ENCODE peak calls at places on chromosomes 13 and 19, in six cellular contexts. One of them, this sample, is unnamed.

GRCh38 chr13:110210604-110210985 is 96.4 kb downstream of the COL4A1 start:
- DNase-seq in NCI-H1436: no peak
- DNase-seq in uterus: no peak
- DNase-seq in stimulated activated CD4-positive, alpha-beta T cell treated with anti-CD3 and anti-CD28 coated beads, Interleukin-15, amount 100 ng/mL, for 1 hour: no peak
- DNase-seq in CD8-positive, alpha-beta T cell: no peak
- DNase-seq in Panc1: no peak
- DNase-seq in this sample: no peak

GRCh38 chr19:5333581-5334365 is 6.8 kb downstream of the PTPRS start:
- DNase-seq in stimulated activated CD4-positive, alpha-beta T cell treated with anti-CD3 and anti-CD28 coated beads, Interleukin-15, amount 100 ng/mL, for 1 hour: no peak
- DNase-seq in uterus: no peak
- DNase-seq in NCI-H1436: no peak
- DNase-seq in Panc1: no peak
- DNase-seq in CD8-positive, alpha-beta T cell: no peak
- DNase-seq in this sample: no peak

GRCh38 chr13:94595006-94595942 is 678 bp downstream of the TGDS start:
- DNase-seq in NCI-H1436: no peak
- DNase-seq in uterus: no peak
- DNase-seq in stimulated activated CD4-positive, alpha-beta T cell treated with anti-CD3 and anti-CD28 coated beads, Interleukin-15, amount 100 ng/mL, for 1 hour: no peak
- DNase-seq in Panc1: no peak
- DNase-seq in CD8-positive, alpha-beta T cell: peak
- DNase-seq in this sample: no peak

GRCh38 chr13:32446778-32447465 is 19.0 kb upstream of the N4BP2L1 start:
- DNase-seq in NCI-H1436: no peak
- DNase-seq in stimulated activated CD4-positive, alpha-beta T cell treated with anti-CD3 and anti-CD28 coated beads, Interleukin-15, amount 100 ng/mL, for 1 hour: no peak
- DNase-seq in uterus: no peak
- DNase-seq in CD8-positive, alpha-beta T cell: no peak
- DNase-seq in Panc1: no peak
- DNase-seq in this sample: no peak

GRCh38 chr13:73365240-73365639 is 306.4 kb downstream of the KLF5 start:
- DNase-seq in stimulated activated CD4-positive, alpha-beta T cell treated with anti-CD3 and anti-CD28 coated beads, Interleukin-15, amount 100 ng/mL, for 1 hour: no peak
- DNase-seq in NCI-H1436: peak
- DNase-seq in uterus: no peak
- DNase-seq in CD8-positive, alpha-beta T cell: no peak
- DNase-seq in Panc1: no peak
- DNase-seq in this sample: no peak

GRCh38 chr19:46176116-46176860 is 28.2 kb downstream of the IGFL2 start:
- DNase-seq in stimulated activated CD4-positive, alpha-beta T cell treated with anti-CD3 and anti-CD28 coated beads, Interleukin-15, amount 100 ng/mL, for 1 hour: no peak
- DNase-seq in uterus: no peak
- DNase-seq in NCI-H1436: no peak
- DNase-seq in CD8-positive, alpha-beta T cell: no peak
- DNase-seq in Panc1: no peak
- DNase-seq in this sample: no peak

GRCh38 chr13:81442904-81443303 is 1102.0 kb upstream of the SPRY2 start:
- DNase-seq in stimulated activated CD4-positive, alpha-beta T cell treated with anti-CD3 and anti-CD28 coated beads, Interleukin-15, amount 100 ng/mL, for 1 hour: no peak
- DNase-seq in uterus: no peak
- DNase-seq in NCI-H1436: no peak
- DNase-seq in Panc1: no peak
- DNase-seq in CD8-positive, alpha-beta T cell: no peak
- DNase-seq in this sample: no peak

GRCh38 chr13:79674765-79675515 is 194.0 kb downstream of the NDFIP2 start:
- DNase-seq in NCI-H1436: no peak
- DNase-seq in uterus: no peak
- DNase-seq in Panc1: no peak
- DNase-seq in stimulated activated CD4-positive, alpha-beta T cell treated with anti-CD3 and anti-CD28 coated beads, Interleukin-15, amount 100 ng/mL, for 1 hour: no peak
- DNase-seq in CD8-positive, alpha-beta T cell: no peak
- DNase-seq in this sample: no peak

GRCh38 chr19:1833540-1833939 is 14.7 kb downstream of the REXO1 start:
- DNase-seq in uterus: no peak
- DNase-seq in CD8-positive, alpha-beta T cell: no peak
- DNase-seq in Panc1: no peak
- DNase-seq in NCI-H1436: no peak
- DNase-seq in stimulated activated CD4-positive, alpha-beta T cell treated with anti-CD3 and anti-CD28 coated beads, Interleukin-15, amount 100 ng/mL, for 1 hour: no peak
- DNase-seq in this sample: no peak

GRCh38 chr19:15307169-15307568 is 25.2 kb downstream of the BRD4 start:
- DNase-seq in CD8-positive, alpha-beta T cell: no peak
- DNase-seq in uterus: no peak
- DNase-seq in NCI-H1436: no peak
- DNase-seq in stimulated activated CD4-positive, alpha-beta T cell treated with anti-CD3 and anti-CD28 coated beads, Interleukin-15, amount 100 ng/mL, for 1 hour: no peak
- DNase-seq in Panc1: no peak
- DNase-seq in this sample: no peak

GRCh38 chr19:5683177-5683886 is 2.5 kb downstream of the HSD11B1L start:
- DNase-seq in stimulated activated CD4-positive, alpha-beta T cell treated with anti-CD3 and anti-CD28 coated beads, Interleukin-15, amount 100 ng/mL, for 1 hour: no peak
- DNase-seq in NCI-H1436: no peak
- DNase-seq in uterus: no peak
- DNase-seq in Panc1: no peak
- DNase-seq in CD8-positive, alpha-beta T cell: no peak
- DNase-seq in this sample: no peak

GRCh38 chr13:27125357-27126282 is 46.0 kb downstream of the USP12 start:
- DNase-seq in NCI-H1436: no peak
- DNase-seq in Panc1: no peak
- DNase-seq in CD8-positive, alpha-beta T cell: no peak
- DNase-seq in stimulated activated CD4-positive, alpha-beta T cell treated with anti-CD3 and anti-CD28 coated beads, Interleukin-15, amount 100 ng/mL, for 1 hour: no peak
- DNase-seq in uterus: no peak
- DNase-seq in this sample: no peak

GRCh38 chr19:41276231-41276630 is 12.1 kb downstream of the HNRNPUL1 start:
- DNase-seq in stimulated activated CD4-positive, alpha-beta T cell treated with anti-CD3 and anti-CD28 coated beads, Interleukin-15, amount 100 ng/mL, for 1 hour: no peak
- DNase-seq in Panc1: no peak
- DNase-seq in CD8-positive, alpha-beta T cell: no peak
- DNase-seq in uterus: no peak
- DNase-seq in NCI-H1436: no peak
- DNase-seq in this sample: no peak

GRCh38 chr19:1483067-1483978 is 4.3 kb upstream of the C19orf25 start:
- DNase-seq in uterus: no peak
- DNase-seq in CD8-positive, alpha-beta T cell: no peak
- DNase-seq in Panc1: no peak
- DNase-seq in NCI-H1436: no peak
- DNase-seq in stimulated activated CD4-positive, alpha-beta T cell treated with anti-CD3 and anti-CD28 coated beads, Interleukin-15, amount 100 ng/mL, for 1 hour: no peak
- DNase-seq in this sample: no peak

GRCh38 chr13:30564489-30564888 is 53.2 kb upstream of the USPL1 start:
- DNase-seq in uterus: no peak
- DNase-seq in Panc1: no peak
- DNase-seq in stimulated activated CD4-positive, alpha-beta T cell treated with anti-CD3 and anti-CD28 coated beads, Interleukin-15, amount 100 ng/mL, for 1 hour: no peak
- DNase-seq in CD8-positive, alpha-beta T cell: no peak
- DNase-seq in NCI-H1436: no peak
- DNase-seq in this sample: no peak

GRCh38 chr13:43303040-43303729 is 279.8 kb downstream of the DNAJC15 start:
- DNase-seq in CD8-positive, alpha-beta T cell: no peak
- DNase-seq in Panc1: no peak
- DNase-seq in NCI-H1436: no peak
- DNase-seq in stimulated activated CD4-positive, alpha-beta T cell treated with anti-CD3 and anti-CD28 coated beads, Interleukin-15, amount 100 ng/mL, for 1 hour: no peak
- DNase-seq in uterus: peak
- DNase-seq in this sample: peak

GRCh38 chr19:42023121-42023942 is 29.3 kb upstream of the ATP1A3 start:
- DNase-seq in Panc1: no peak
- DNase-seq in stimulated activated CD4-positive, alpha-beta T cell treated with anti-CD3 and anti-CD28 coated beads, Interleukin-15, amount 100 ng/mL, for 1 hour: no peak
- DNase-seq in uterus: no peak
- DNase-seq in NCI-H1436: no peak
- DNase-seq in CD8-positive, alpha-beta T cell: no peak
- DNase-seq in this sample: no peak

GRCh38 chr19:34148672-34149185 is 23.6 kb upstream of the LSM14A start:
- DNase-seq in CD8-positive, alpha-beta T cell: no peak
- DNase-seq in NCI-H1436: no peak
- DNase-seq in uterus: no peak
- DNase-seq in Panc1: no peak
- DNase-seq in stimulated activated CD4-positive, alpha-beta T cell treated with anti-CD3 and anti-CD28 coated beads, Interleukin-15, amount 100 ng/mL, for 1 hour: no peak
- DNase-seq in this sample: no peak

GRCh38 chr19:47699360-47699917 is 13.8 kb upstream of the EHD2 start:
- DNase-seq in NCI-H1436: peak
- DNase-seq in CD8-positive, alpha-beta T cell: peak
- DNase-seq in Panc1: no peak
- DNase-seq in uterus: no peak
- DNase-seq in stimulated activated CD4-positive, alpha-beta T cell treated with anti-CD3 and anti-CD28 coated beads, Interleukin-15, amount 100 ng/mL, for 1 hour: peak
- DNase-seq in this sample: peak

GRCh38 chr13:63279136-63279535 is 1863.5 kb upstream of the PCDH20 start:
- DNase-seq in stimulated activated CD4-positive, alpha-beta T cell treated with anti-CD3 and anti-CD28 coated beads, Interleukin-15, amount 100 ng/mL, for 1 hour: no peak
- DNase-seq in uterus: no peak
- DNase-seq in Panc1: no peak
- DNase-seq in CD8-positive, alpha-beta T cell: no peak
- DNase-seq in NCI-H1436: no peak
- DNase-seq in this sample: no peak

GRCh38 chr13:24052547-24052981 is 108.0 kb upstream of the SPATA13 start:
- DNase-seq in CD8-positive, alpha-beta T cell: no peak
- DNase-seq in uterus: peak
- DNase-seq in Panc1: no peak
- DNase-seq in stimulated activated CD4-positive, alpha-beta T cell treated with anti-CD3 and anti-CD28 coated beads, Interleukin-15, amount 100 ng/mL, for 1 hour: no peak
- DNase-seq in NCI-H1436: no peak
- DNase-seq in this sample: no peak

GRCh38 chr19:12995596-12996541 is 594 bp downstream of the NFIX start:
- DNase-seq in stimulated activated CD4-positive, alpha-beta T cell treated with anti-CD3 and anti-CD28 coated beads, Interleukin-15, amount 100 ng/mL, for 1 hour: no peak
- DNase-seq in Panc1: no peak
- DNase-seq in NCI-H1436: no peak
- DNase-seq in CD8-positive, alpha-beta T cell: no peak
- DNase-seq in uterus: peak
- DNase-seq in this sample: no peak

GRCh38 chr19:7908742-7909461 is 5.2 kb downstream of the MAP2K7 start:
- DNase-seq in CD8-positive, alpha-beta T cell: no peak
- DNase-seq in Panc1: no peak
- DNase-seq in NCI-H1436: no peak
- DNase-seq in uterus: peak
- DNase-seq in stimulated activated CD4-positive, alpha-beta T cell treated with anti-CD3 and anti-CD28 coated beads, Interleukin-15, amount 100 ng/mL, for 1 hour: no peak
- DNase-seq in this sample: no peak

GRCh38 chr19:15583346-15583745 is 31.7 kb upstream of the CYP4F8 start:
- DNase-seq in Panc1: no peak
- DNase-seq in NCI-H1436: no peak
- DNase-seq in CD8-positive, alpha-beta T cell: peak
- DNase-seq in stimulated activated CD4-positive, alpha-beta T cell treated with anti-CD3 and anti-CD28 coated beads, Interleukin-15, amount 100 ng/mL, for 1 hour: no peak
- DNase-seq in uterus: no peak
- DNase-seq in this sample: no peak

GRCh38 chr19:7395793-7396192 is 47.1 kb downstream of the ARHGEF18 start:
- DNase-seq in Panc1: no peak
- DNase-seq in stimulated activated CD4-positive, alpha-beta T cell treated with anti-CD3 and anti-CD28 coated beads, Interleukin-15, amount 100 ng/mL, for 1 hour: no peak
- DNase-seq in NCI-H1436: no peak
- DNase-seq in CD8-positive, alpha-beta T cell: no peak
- DNase-seq in uterus: no peak
- DNase-seq in this sample: no peak

GRCh38 chr13:24194447-24194846 is 33.9 kb downstream of the SPATA13 start:
- DNase-seq in CD8-positive, alpha-beta T cell: no peak
- DNase-seq in uterus: no peak
- DNase-seq in stimulated activated CD4-positive, alpha-beta T cell treated with anti-CD3 and anti-CD28 coated beads, Interleukin-15, amount 100 ng/mL, for 1 hour: no peak
- DNase-seq in Panc1: no peak
- DNase-seq in NCI-H1436: no peak
- DNase-seq in this sample: no peak

GRCh38 chr13:30932481-30933333 is at the start of gene TEX26:
- DNase-seq in CD8-positive, alpha-beta T cell: no peak
- DNase-seq in NCI-H1436: no peak
- DNase-seq in stimulated activated CD4-positive, alpha-beta T cell treated with anti-CD3 and anti-CD28 coated beads, Interleukin-15, amount 100 ng/mL, for 1 hour: no peak
- DNase-seq in Panc1: no peak
- DNase-seq in uterus: no peak
- DNase-seq in this sample: no peak

GRCh38 chr13:95485045-95485517 is 67.4 kb upstream of the CLDN10 start:
- DNase-seq in Panc1: no peak
- DNase-seq in stimulated activated CD4-positive, alpha-beta T cell treated with anti-CD3 and anti-CD28 coated beads, Interleukin-15, amount 100 ng/mL, for 1 hour: no peak
- DNase-seq in uterus: no peak
- DNase-seq in CD8-positive, alpha-beta T cell: no peak
- DNase-seq in NCI-H1436: no peak
- DNase-seq in this sample: no peak

GRCh38 chr13:88014527-88014926 is 343.4 kb downstream of the SLITRK5 start:
- DNase-seq in Panc1: no peak
- DNase-seq in stimulated activated CD4-positive, alpha-beta T cell treated with anti-CD3 and anti-CD28 coated beads, Interleukin-15, amount 100 ng/mL, for 1 hour: no peak
- DNase-seq in CD8-positive, alpha-beta T cell: no peak
- DNase-seq in NCI-H1436: no peak
- DNase-seq in uterus: no peak
- DNase-seq in this sample: no peak

GRCh38 chr19:39319892-39320168 is 833 bp downstream of the LRFN1 start:
- DNase-seq in NCI-H1436: no peak
- DNase-seq in Panc1: no peak
- DNase-seq in stimulated activated CD4-positive, alpha-beta T cell treated with anti-CD3 and anti-CD28 coated beads, Interleukin-15, amount 100 ng/mL, for 1 hour: no peak
- DNase-seq in CD8-positive, alpha-beta T cell: no peak
- DNase-seq in uterus: no peak
- DNase-seq in this sample: no peak

GRCh38 chr13:72530471-72530870 is 197.0 kb downstream of the MZT1 start:
- DNase-seq in stimulated activated CD4-positive, alpha-beta T cell treated with anti-CD3 and anti-CD28 coated beads, Interleukin-15, amount 100 ng/mL, for 1 hour: no peak
- DNase-seq in uterus: no peak
- DNase-seq in CD8-positive, alpha-beta T cell: no peak
- DNase-seq in Panc1: no peak
- DNase-seq in NCI-H1436: no peak
- DNase-seq in this sample: no peak

GRCh38 chr19:47719047-47719885 is 6.0 kb downstream of the EHD2 start:
- DNase-seq in NCI-H1436: no peak
- DNase-seq in Panc1: no peak
- DNase-seq in stimulated activated CD4-positive, alpha-beta T cell treated with anti-CD3 and anti-CD28 coated beads, Interleukin-15, amount 100 ng/mL, for 1 hour: no peak
- DNase-seq in uterus: peak
- DNase-seq in CD8-positive, alpha-beta T cell: no peak
- DNase-seq in this sample: peak

GRCh38 chr13:46288570-46289259 is 77.0 kb downstream of the LRRC63 start:
- DNase-seq in CD8-positive, alpha-beta T cell: no peak
- DNase-seq in uterus: no peak
- DNase-seq in NCI-H1436: peak
- DNase-seq in stimulated activated CD4-positive, alpha-beta T cell treated with anti-CD3 and anti-CD28 coated beads, Interleukin-15, amount 100 ng/mL, for 1 hour: no peak
- DNase-seq in Panc1: peak
- DNase-seq in this sample: no peak

GRCh38 chr13:97202761-97203160 is 19.4 kb upstream of the MBNL2 start:
- DNase-seq in NCI-H1436: no peak
- DNase-seq in stimulated activated CD4-positive, alpha-beta T cell treated with anti-CD3 and anti-CD28 coated beads, Interleukin-15, amount 100 ng/mL, for 1 hour: no peak
- DNase-seq in uterus: no peak
- DNase-seq in Panc1: no peak
- DNase-seq in CD8-positive, alpha-beta T cell: no peak
- DNase-seq in this sample: no peak

GRCh38 chr19:1826557-1827521 is 14.8 kb upstream of the ATP8B3 start:
- DNase-seq in NCI-H1436: no peak
- DNase-seq in stimulated activated CD4-positive, alpha-beta T cell treated with anti-CD3 and anti-CD28 coated beads, Interleukin-15, amount 100 ng/mL, for 1 hour: no peak
- DNase-seq in Panc1: no peak
- DNase-seq in CD8-positive, alpha-beta T cell: no peak
- DNase-seq in uterus: peak
- DNase-seq in this sample: no peak

This sample was measured in breast epithelium.